ENCODE peak calls at places on chromosomes 12 and 14, in four cellular contexts. W is OCI-LY7, P is IMR-90, A is HEK293T. X is an unnamed sample.

GRCh38 chr14:101844752-101845151 is 83.2 kb downstream of the PPP2R5C start:
- DNase-seq in W (no peak), P (no peak), A (no peak), X (no peak)

GRCh38 chr12:7605900-7606465 is 59.7 kb downstream of the APOBEC1 start:
- DNase-seq in W (no peak), P (no peak), A (no peak), X (no peak)

GRCh38 chr12:126999352-126999751 is 1267.6 kb upstream of the TMEM132C start:
- DNase-seq in W (no peak), P (no peak), A (no peak), X (no peak)

GRCh38 chr14:72554401-72554800 is 339.5 kb downstream of the DPF3 start:
- DNase-seq in W (no peak), P (no peak), A (no peak), X (no peak)

GRCh38 chr14:52824479-52824878 is 33.1 kb upstream of the GNPNAT1 start:
- DNase-seq in W (no peak), P (peak; percentile 18), A (no peak), X (no peak)

GRCh38 chr12:14999421-15000047 is 26.7 kb downstream of the PDE6H start:
- DNase-seq in W (no peak), P (no peak), A (no peak), X (no peak)

GRCh38 chr12:9699898-9700605 is 30.5 kb downstream of the CLEC2D start:
- DNase-seq in W (no peak), P (peak; percentile 60), A (no peak), X (no peak)

GRCh38 chr12:52355181-52355580 is 12.1 kb downstream of the KRT85 start:
- DNase-seq in W (no peak), P (no peak), A (no peak), X (no peak)

GRCh38 chr12:129753596-129753995 is 150.2 kb downstream of the TMEM132D start:
- DNase-seq in W (no peak), P (no peak), A (no peak), X (no peak)

GRCh38 chr12:56723889-56724659 is 1.0 kb downstream of the NACA start:
- DNase-seq in W (peak; percentile 25), P (peak; percentile 86), A (no peak), X (no peak)

GRCh38 chr14:69107407-69108003 is 45.4 kb downstream of the DCAF5 start:
- DNase-seq in W (peak; percentile 51), P (peak; percentile 71), A (peak; percentile 66), X (peak; percentile 33)

GRCh38 chr12:104958946-104959841 is 1.1 kb upstream of the SLC41A2 start:
- DNase-seq in W (peak; percentile 3), P (peak; percentile 51), A (no peak), X (no peak)

GRCh38 chr12:48826209-48826855 is 8.0 kb downstream of the CACNB3 start:
- DNase-seq in W (no peak), P (no peak), A (no peak), X (no peak)

GRCh38 chr12:7143564-7143963 is 13.4 kb downstream of the CLSTN3 start:
- DNase-seq in W (no peak), P (no peak), A (no peak), X (no peak)

GRCh38 chr14:67373347-67373746 is 13.2 kb downstream of the EIF2S1 start:
- DNase-seq in W (no peak), P (no peak), A (no peak), X (no peak)

GRCh38 chr12:92253301-92253700 is 107.7 kb upstream of the BTG1 start:
- DNase-seq in W (no peak), P (peak; percentile 4), A (no peak), X (no peak)

GRCh38 chr14:92323916-92324818 is 1.2 kb downstream of the SLC24A4 start:
- DNase-seq in W (no peak), P (no peak), A (no peak), X (no peak)

GRCh38 chr12:111413442-111414086 is 7.8 kb downstream of the SH2B3 start:
- DNase-seq in W (no peak), P (peak; percentile 77), A (no peak), X (no peak)

GRCh38 chr14:74257988-74258704 is 18.9 kb downstream of the VSX2 start:
- DNase-seq in W (no peak), P (no peak), A (no peak), X (no peak)

GRCh38 chr12:6962285-6963015 is 8.0 kb downstream of the PHB2 start:
- DNase-seq in W (no peak), P (no peak), A (no peak), X (peak; percentile 86)

GRCh38 chr12:110807640-110808039 is 39.1 kb upstream of the CCDC63 start:
- DNase-seq in W (no peak), P (no peak), A (no peak), X (no peak)

GRCh38 chr12:52230364-52231281 is 2.4 kb upstream of the KRT7 start:
- DNase-seq in W (no peak), P (peak; percentile 68), A (no peak), X (no peak)

GRCh38 chr14:23613242-23614070 is 22.7 kb upstream of the DHRS2 start:
- DNase-seq in W (no peak), P (no peak), A (no peak), X (peak; percentile 68)

GRCh38 chr14:67729072-67729561 is 27.4 kb downstream of the RDH12 start:
- DNase-seq in W (no peak), P (no peak), A (no peak), X (no peak)

GRCh38 chr14:103546651-103547454 is 15.6 kb downstream of the BAG5 start:
- DNase-seq in W (peak; percentile 71), P (no peak), A (peak; percentile 85), X (peak; percentile 18)

GRCh38 chr14:94388027-94388895 is at the start of gene SERPINA1:
- DNase-seq in W (no peak), P (peak; percentile 44), A (no peak), X (no peak)